ENCODE peak calls at places on chromosomes 7 and 10, in ten cellular contexts. C is HuH-7, Q is nephron progenitor cell, P is NCI-H1417, M is substantia nigra, Z is NCI-H446, J is caudate nucleus, H is K562, I is CD14-positive monocyte, U is Daoy. L is an unnamed sample.

GRCh38 chr10:24255115-24255895 is 46.4 kb downstream of the KIAA1217 start:
- DNase-seq in C (no peak), Q (no peak), P (no peak), M (no peak), Z (no peak), J (no peak), H (no peak), I (no peak), U (peak), L (no peak)

GRCh38 chr7:83130623-83131545 is 31.8 kb downstream of the PCLO start:
- DNase-seq in C (no peak), Q (no peak), P (peak), M (no peak), Z (no peak), J (no peak), H (no peak), I (no peak), U (no peak), L (peak)

GRCh38 chr10:75165684-75166622 is 44.6 kb upstream of the VDAC2 start:
- DNase-seq in C (no peak), Q (no peak), P (no peak), M (no peak), Z (no peak), J (no peak), H (no peak), I (no peak), U (no peak), L (peak)

GRCh38 chr7:108002726-108003590 is at the start of gene LAMB1:
- DNase-seq in C (peak), Q (peak), P (peak), M (no peak), Z (no peak), J (no peak), H (peak), I (no peak), U (peak), L (peak)

GRCh38 chr7:117183729-117184128 is 139.1 kb downstream of the WNT2 start:
- DNase-seq in C (no peak), Q (no peak), P (no peak), M (no peak), Z (no peak), J (no peak), H (no peak), I (no peak), U (no peak), L (no peak)

GRCh38 chr10:62234284-62234605 is 34.4 kb downstream of the RTKN2 start:
- DNase-seq in C (no peak), Q (no peak), P (no peak), M (no peak), Z (no peak), J (no peak), H (no peak), I (no peak), U (no peak), L (no peak)

GRCh38 chr7:103866919-103867318 is 122.5 kb downstream of the RELN start:
- DNase-seq in C (peak), Q (no peak), P (peak), M (no peak), Z (no peak), J (no peak), H (no peak), I (no peak), U (no peak), L (no peak)

GRCh38 chr10:47438857-47439474 is 44.9 kb downstream of the ANXA8 start:
- DNase-seq in C (peak), Q (peak), P (peak), M (no peak), Z (no peak), J (no peak), H (no peak), I (no peak), U (peak), L (peak)

GRCh38 chr7:45123913-45124312 is 12.4 kb upstream of the TBRG4 start:
- DNase-seq in C (no peak), Q (no peak), P (no peak), M (no peak), Z (no peak), J (no peak), H (no peak), I (no peak), U (no peak), L (no peak)

GRCh38 chr10:86413046-86413728 is 46.6 kb upstream of the GRID1 start:
- DNase-seq in C (no peak), Q (no peak), P (no peak), M (no peak), Z (no peak), J (no peak), H (no peak), I (no peak), U (no peak), L (peak)

GRCh38 chr10:72088879-72089585 is 681 bp upstream of the SPOCK2 start:
- DNase-seq in C (peak), Q (peak), P (peak), M (peak), Z (no peak), J (no peak), H (no peak), I (no peak), U (no peak), L (no peak)

GRCh38 chr10:130495116-130495862 is 359.1 kb downstream of the GLRX3 start:
- DNase-seq in C (no peak), Q (no peak), P (no peak), M (no peak), Z (no peak), J (no peak), H (no peak), I (peak), U (no peak), L (no peak)

GRCh38 chr10:91335147-91335546 is 75.0 kb upstream of the HECTD2 start:
- DNase-seq in C (no peak), Q (no peak), P (no peak), M (no peak), Z (no peak), J (no peak), H (no peak), I (no peak), U (no peak), L (no peak)

GRCh38 chr10:79312601-79313187 is 34.6 kb upstream of the PPIF start:
- DNase-seq in C (no peak), Q (no peak), P (no peak), M (no peak), Z (no peak), J (no peak), H (no peak), I (no peak), U (no peak), L (no peak)

GRCh38 chr7:47666164-47666862 is 84.4 kb upstream of the TNS3 start:
- DNase-seq in C (no peak), Q (no peak), P (no peak), M (no peak), Z (no peak), J (no peak), H (no peak), I (no peak), U (no peak), L (peak)

GRCh38 chr7:5457245-5457735 is 33.7 kb upstream of the TNRC18 start:
- DNase-seq in C (no peak), Q (no peak), P (no peak), M (no peak), Z (no peak), J (no peak), H (no peak), I (no peak), U (no peak), L (no peak)

GRCh38 chr10:10353326-10353725 is 664.3 kb upstream of the CELF2 start:
- DNase-seq in C (no peak), Q (no peak), P (no peak), M (no peak), Z (no peak), J (no peak), H (no peak), I (no peak), U (no peak), L (no peak)

GRCh38 chr10:24153016-24153415 is 55.9 kb upstream of the KIAA1217 start:
- DNase-seq in C (no peak), Q (no peak), P (no peak), M (no peak), Z (no peak), J (no peak), H (no peak), I (no peak), U (no peak), L (no peak)

GRCh38 chr7:105756402-105756801 is 120.0 kb downstream of the ATXN7L1 start:
- DNase-seq in C (no peak), Q (no peak), P (no peak), M (no peak), Z (no peak), J (no peak), H (no peak), I (no peak), U (no peak), L (no peak)

GRCh38 chr7:9453521-9453920 is 1020.1 kb downstream of the NXPH1 start:
- DNase-seq in C (no peak), Q (no peak), P (no peak), M (no peak), Z (no peak), J (no peak), H (no peak), I (no peak), U (no peak), L (no peak)

GRCh38 chr7:107661865-107662379 is 1.3 kb downstream of the SLC26A4 start:
- DNase-seq in C (peak), Q (no peak), P (no peak), M (no peak), Z (no peak), J (no peak), H (no peak), I (no peak), U (no peak), L (no peak)

GRCh38 chr10:119447421-119447820 is 95.1 kb downstream of the RGS10 start:
- DNase-seq in C (no peak), Q (no peak), P (no peak), M (no peak), Z (no peak), J (no peak), H (no peak), I (no peak), U (no peak), L (no peak)

GRCh38 chr7:1632506-1632905 is 37.6 kb upstream of the ELFN1 start:
- DNase-seq in C (no peak), Q (no peak), P (no peak), M (no peak), Z (no peak), J (no peak), H (no peak), I (no peak), U (no peak), L (no peak)

GRCh38 chr10:61016630-61017029 is 72.6 kb upstream of the RHOBTB1 start:
- DNase-seq in C (no peak), Q (no peak), P (no peak), M (no peak), Z (no peak), J (no peak), H (no peak), I (no peak), U (no peak), L (no peak)

GRCh38 chr7:11709240-11709639 is 122.8 kb downstream of the THSD7A start:
- DNase-seq in C (no peak), Q (no peak), P (no peak), M (no peak), Z (no peak), J (no peak), H (no peak), I (no peak), U (no peak), L (peak)

GRCh38 chr7:110573862-110574528 is 516.9 kb upstream of the LRRN3 start:
- DNase-seq in C (no peak), Q (no peak), P (no peak), M (no peak), Z (no peak), J (no peak), H (no peak), I (no peak), U (no peak), L (no peak)

GRCh38 chr7:111083423-111083822 is 7.5 kb upstream of the LRRN3 start:
- DNase-seq in C (no peak), Q (no peak), P (no peak), M (no peak), Z (no peak), J (no peak), H (no peak), I (no peak), U (peak), L (no peak)

GRCh38 chr7:37176079-37176478 is 272.6 kb downstream of the ELMO1 start:
- DNase-seq in C (no peak), Q (no peak), P (no peak), M (no peak), Z (no peak), J (no peak), H (no peak), I (no peak), U (no peak), L (no peak)

GRCh38 chr10:26792780-26793495 is 67.8 kb downstream of the ABI1 start:
- DNase-seq in C (no peak), Q (no peak), P (no peak), M (no peak), Z (peak), J (no peak), H (no peak), I (no peak), U (no peak), L (no peak)

GRCh38 chr7:141057788-141058187 is 16.1 kb upstream of the TMEM178B start:
- DNase-seq in C (no peak), Q (no peak), P (no peak), M (no peak), Z (no peak), J (no peak), H (no peak), I (no peak), U (no peak), L (no peak)

GRCh38 chr7:29783671-29784070 is 22.6 kb upstream of the WIPF3 start:
- DNase-seq in C (no peak), Q (no peak), P (no peak), M (no peak), Z (no peak), J (no peak), H (no peak), I (no peak), U (no peak), L (no peak)

GRCh38 chr7:56028942-56029630 is 22.2 kb downstream of the PSPH start:
- DNase-seq in C (peak), Q (no peak), P (no peak), M (no peak), Z (no peak), J (no peak), H (no peak), I (no peak), U (no peak), L (peak)

GRCh38 chr7:3914385-3914784 is 613.3 kb downstream of the SDK1 start:
- DNase-seq in C (no peak), Q (no peak), P (no peak), M (no peak), Z (no peak), J (no peak), H (no peak), I (no peak), U (no peak), L (no peak)

GRCh38 chr7:47571355-47572100 is 10.4 kb downstream of the TNS3 start:
- DNase-seq in C (no peak), Q (no peak), P (peak), M (no peak), Z (no peak), J (no peak), H (no peak), I (no peak), U (peak), L (no peak)

GRCh38 chr10:10967029-10967428 is 50.6 kb upstream of the CELF2 start:
- DNase-seq in C (no peak), Q (no peak), P (no peak), M (no peak), Z (no peak), J (no peak), H (no peak), I (no peak), U (no peak), L (no peak)